ENCODE peak calls at places on chromosomes 3 and 15, in seven cellular contexts. Z is CD4-positive, alpha-beta T cell; X is heart left ventricle; W is foreskin fibroblast; P is mammary epithelial cell; N is right lobe of liver; V is body of pancreas. D is an unnamed sample.

GRCh38 chr3:76566904-76567303 is 473.0 kb upstream of the ROBO2 start:
- DNase-seq in Z (no peak), X (no peak), W (no peak), P (no peak), N (no peak), V (no peak), D (no peak)

GRCh38 chr15:80266745-80267144 is 14.7 kb upstream of the CTXND1 start:
- DNase-seq in Z (no peak), X (no peak), W (no peak), P (no peak), N (no peak), V (no peak), D (no peak)

GRCh38 chr3:9247361-9248231 is 1.9 kb downstream of the SRGAP3 start:
- DNase-seq in Z (no peak), X (no peak), W (no peak), P (peak), N (no peak), V (no peak), D (no peak)

GRCh38 chr15:78018968-78019644 is 58.4 kb downstream of the TBC1D2B start:
- DNase-seq in Z (no peak), X (no peak), W (no peak), P (no peak), N (no peak), V (no peak), D (no peak)

GRCh38 chr3:59522550-59522949 is 472.7 kb upstream of the CFAP20DC start:
- DNase-seq in Z (no peak), X (no peak), W (no peak), P (no peak), N (no peak), V (no peak), D (no peak)

GRCh38 chr3:167835953-167836352 is 100.4 kb downstream of the SERPINI1 start:
- DNase-seq in Z (no peak), X (no peak), W (no peak), P (no peak), N (no peak), V (no peak), D (no peak)

GRCh38 chr15:63121382-63122001 is at the start of gene LACTB:
- DNase-seq in Z (peak), X (peak), W (peak), P (peak), N (peak), V (peak), D (peak)

GRCh38 chr15:88653200-88654064 is 14.6 kb downstream of the ISG20 start:
- DNase-seq in Z (no peak), X (no peak), W (no peak), P (peak), N (no peak), V (no peak), D (no peak)

GRCh38 chr3:43473737-43474136 is 148.1 kb downstream of the ANO10 start:
- DNase-seq in Z (no peak), X (no peak), W (no peak), P (no peak), N (no peak), V (no peak), D (no peak)

GRCh38 chr3:123312331-123313265 is 110.9 kb downstream of the SEC22A start:
- DNase-seq in Z (no peak), X (no peak), W (no peak), P (no peak), N (no peak), V (no peak), D (no peak)

GRCh38 chr3:30644615-30645014 is 38.2 kb downstream of the TGFBR2 start:
- DNase-seq in Z (peak), X (peak), W (peak), P (no peak), N (peak), V (peak), D (peak)

GRCh38 chr3:119145500-119146167 is at the start of gene TEX55:
- DNase-seq in Z (no peak), X (peak), W (peak), P (peak), N (no peak), V (no peak), D (peak)

GRCh38 chr3:15284121-15284889 is 48.1 kb downstream of the SH3BP5 start:
- DNase-seq in Z (no peak), X (peak), W (no peak), P (no peak), N (no peak), V (no peak), D (no peak)

GRCh38 chr3:184282941-184283340 is 7.1 kb downstream of the ECE2 start:
- DNase-seq in Z (no peak), X (no peak), W (no peak), P (no peak), N (no peak), V (no peak), D (no peak)

GRCh38 chr3:29314727-29315088 is 33.8 kb downstream of the RBMS3 start:
- DNase-seq in Z (no peak), X (no peak), W (no peak), P (no peak), N (no peak), V (no peak), D (no peak)

GRCh38 chr15:86183765-86184491 is 104.3 kb downstream of the AGBL1 start:
- DNase-seq in Z (no peak), X (no peak), W (no peak), P (no peak), N (no peak), V (no peak), D (no peak)

GRCh38 chr3:122952509-122952908 is 75.1 kb downstream of the SEMA5B start:
- DNase-seq in Z (no peak), X (no peak), W (no peak), P (peak), N (no peak), V (no peak), D (no peak)

GRCh38 chr15:59294961-59295741 is 77.5 kb downstream of the MYO1E start:
- DNase-seq in Z (no peak), X (peak), W (peak), P (peak), N (no peak), V (no peak), D (peak)

GRCh38 chr3:23668430-23668904 is 137.3 kb upstream of the UBE2E1 start:
- DNase-seq in Z (no peak), X (no peak), W (peak), P (peak), N (no peak), V (no peak), D (peak)

GRCh38 chr15:68428431-68428940 is 3.5 kb downstream of the ITGA11 start:
- DNase-seq in Z (no peak), X (no peak), W (no peak), P (no peak), N (no peak), V (no peak), D (no peak)

GRCh38 chr3:33791477-33792166 is 6.8 kb upstream of the PDCD6IP start:
- DNase-seq in Z (no peak), X (no peak), W (peak), P (peak), N (no peak), V (no peak), D (no peak)

GRCh38 chr15:33244471-33244870 is 50.0 kb upstream of the FMN1 start:
- DNase-seq in Z (no peak), X (no peak), W (no peak), P (no peak), N (no peak), V (no peak), D (no peak)

GRCh38 chr3:102235679-102236078 is 199.1 kb upstream of the ZPLD1 start:
- DNase-seq in Z (no peak), X (no peak), W (no peak), P (no peak), N (no peak), V (no peak), D (no peak)

GRCh38 chr3:148998715-148999413 is 7.5 kb downstream of the GYG1 start:
- DNase-seq in Z (no peak), X (no peak), W (no peak), P (peak), N (no peak), V (no peak), D (no peak)

GRCh38 chr3:110815008-110815583 is 256.5 kb upstream of the NECTIN3 start:
- DNase-seq in Z (no peak), X (no peak), W (peak), P (peak), N (no peak), V (no peak), D (peak)

GRCh38 chr3:72446406-72447058 is 401.7 kb downstream of the SHQ1 start:
- DNase-seq in Z (peak), X (no peak), W (peak), P (peak), N (no peak), V (no peak), D (no peak)

GRCh38 chr3:146513386-146514051 is 30.9 kb downstream of the PLSCR1 start:
- DNase-seq in Z (no peak), X (no peak), W (no peak), P (peak), N (no peak), V (no peak), D (no peak)

GRCh38 chr15:65917936-65918335 is 48.6 kb downstream of the RAB11A start:
- DNase-seq in Z (no peak), X (no peak), W (no peak), P (no peak), N (no peak), V (no peak), D (no peak)

GRCh38 chr15:65916041-65916663 is 46.9 kb downstream of the RAB11A start:
- DNase-seq in Z (no peak), X (no peak), W (no peak), P (no peak), N (no peak), V (no peak), D (no peak)

GRCh38 chr15:65917407-65917756 is 48.1 kb downstream of the RAB11A start:
- DNase-seq in Z (no peak), X (no peak), W (no peak), P (no peak), N (no peak), V (no peak), D (no peak)

GRCh38 chr15:65914981-65915925 is 46.0 kb downstream of the RAB11A start:
- DNase-seq in Z (no peak), X (no peak), W (no peak), P (no peak), N (no peak), V (peak), D (no peak)

DNA sequence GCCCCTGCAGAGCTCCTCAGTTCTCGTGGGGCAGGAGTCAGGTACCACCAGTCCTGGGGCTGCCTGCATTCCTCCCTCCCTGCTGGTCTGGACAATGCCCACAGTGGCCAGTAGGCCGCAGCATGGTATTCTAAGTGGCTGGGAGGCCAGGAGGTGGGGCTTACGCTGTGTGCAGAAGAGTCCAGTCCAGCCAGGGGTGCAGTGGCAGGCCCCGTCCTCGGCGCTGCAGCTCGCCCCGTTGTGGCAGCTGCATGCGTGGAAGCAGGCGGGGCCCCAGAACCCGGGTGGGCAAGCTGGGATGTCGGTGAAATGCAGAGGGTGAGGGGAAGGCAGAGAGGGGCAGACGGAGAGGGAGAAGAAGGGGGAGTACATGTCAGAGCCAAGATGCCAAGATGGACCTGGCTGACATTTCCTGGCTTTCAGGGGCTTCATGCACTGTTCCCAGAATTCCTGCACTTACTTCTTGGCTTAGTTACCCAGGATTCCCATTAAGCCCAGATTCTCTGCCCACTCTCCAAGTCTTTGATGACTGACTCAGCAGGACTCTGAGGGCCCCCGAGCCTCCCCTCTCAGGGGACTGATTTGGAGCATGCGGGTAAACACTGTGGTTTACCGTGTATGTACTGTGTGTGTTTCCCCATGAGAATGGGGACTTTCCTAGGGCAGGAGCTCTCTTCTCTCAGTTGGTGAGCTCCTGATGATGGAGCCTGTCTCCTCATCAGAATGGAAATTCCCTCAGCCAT is 47.5 kb downstream of the RAB11A start:
- DNase-seq in Z (no peak), X (peak), W (peak), P (peak), N (peak), V (peak), D (peak)
- TF ChIP-seq CTCF in Z (no peak), X (peak), W (peak), P (peak), N (peak), V (peak), D (peak)

DNA sequence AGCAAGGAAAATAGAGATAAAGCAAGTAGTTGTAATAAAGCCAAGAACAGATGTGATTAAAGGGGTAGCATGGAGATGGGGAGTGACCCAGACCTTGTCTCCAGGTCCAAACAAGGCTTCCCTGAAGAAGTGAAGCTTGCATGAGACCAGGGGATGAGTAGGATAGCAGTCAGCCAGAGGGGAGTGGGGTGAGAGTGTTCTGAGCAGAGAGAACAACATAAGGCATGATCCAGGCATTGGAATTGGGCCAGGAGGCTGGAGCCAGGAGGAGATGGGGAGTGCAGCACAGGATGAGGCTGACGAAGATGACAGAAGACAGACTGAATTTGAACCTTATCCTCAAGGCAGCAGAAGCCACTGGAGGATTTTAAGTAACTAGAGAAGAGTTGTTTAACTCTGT is 7.2 kb downstream of the TMOD2 start:
- DNase-seq in Z (no peak), X (peak), W (peak), P (peak), N (no peak), V (peak), D (no peak)
- TF ChIP-seq CTCF in Z (no peak), X (no peak), W (no peak), P (no peak), N (no peak), V (no peak), D (no peak)

DNA sequence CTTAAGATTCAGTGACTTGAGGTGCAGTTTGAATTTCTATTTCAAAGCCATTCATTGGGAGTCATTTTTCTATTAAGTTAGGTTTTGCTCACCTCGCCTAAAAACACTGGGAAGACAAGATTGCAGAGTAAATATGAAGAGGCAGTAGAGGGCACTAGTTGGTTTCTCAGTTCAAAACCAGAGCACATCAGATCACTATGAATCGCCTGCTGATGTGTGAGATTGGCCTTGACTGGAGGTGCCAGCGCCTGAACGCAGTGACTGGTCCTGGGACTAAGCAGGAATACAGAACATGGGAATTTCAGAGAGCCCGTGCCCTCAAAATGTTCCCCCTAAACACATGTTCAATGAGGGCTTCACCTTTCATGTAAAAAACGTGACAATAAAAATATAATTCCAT is 229.0 kb downstream of the ITPR1 start:
- DNase-seq in Z (no peak), X (no peak), W (no peak), P (peak), N (peak), V (peak), D (peak)
- TF ChIP-seq CTCF in Z (no peak), X (peak), W (peak), P (peak), N (peak), V (peak), D (peak)

DNA sequence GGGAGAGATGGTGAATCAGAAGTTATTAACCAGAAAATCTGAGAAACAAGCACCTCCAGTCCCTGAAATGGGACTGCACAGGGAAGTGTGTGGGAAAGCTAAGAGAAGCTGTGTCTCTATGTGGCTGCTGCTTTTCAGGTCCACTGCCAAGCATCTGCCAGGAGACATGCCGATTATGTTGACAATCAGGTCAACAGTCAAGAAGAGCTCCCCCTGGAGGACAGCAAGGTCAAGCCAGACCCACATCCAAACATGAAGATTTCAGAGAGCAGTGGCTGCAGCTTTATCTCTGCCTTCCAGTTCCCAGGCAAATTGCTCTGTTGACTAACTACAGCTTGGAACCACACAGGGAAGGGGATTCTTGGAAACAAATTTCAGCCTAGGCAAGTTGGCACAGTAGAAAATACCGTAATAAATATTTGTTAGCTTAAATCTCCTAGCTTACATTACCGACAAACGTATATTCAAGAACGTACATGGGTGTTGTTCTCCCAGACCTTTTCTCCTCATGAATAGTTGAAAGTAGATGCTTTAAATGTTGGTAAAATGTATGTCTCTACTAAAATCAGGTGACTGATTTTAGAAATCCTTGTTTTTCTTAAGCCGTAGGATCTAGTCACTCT is 394.5 kb upstream of the RARB start:
- DNase-seq in Z (no peak), X (peak), W (no peak), P (peak), N (peak), V (peak), D (no peak)
- TF ChIP-seq CTCF in Z (no peak), X (peak), W (peak), P (peak), N (peak), V (peak), D (peak)

D was measured in AG09309.